ENCODE peak calls at places on chromosomes 6 and 20, in ten cellular contexts. One of them, this sample, is unnamed. For H3K36me3, the result is how much of the 10 kb centered on the place peaks cover.

GRCh38 chr6:138227316-138227781 is 9.1 kb upstream of the PBOV1 start:
- DNase-seq in tibial nerve: no peak
- DNase-seq in prostate gland: peak
- DNase-seq in ascending aorta: no peak
- DNase-seq in Peyer's patch: peak
- DNase-seq in IMR-90: no peak
- DNase-seq in heart left ventricle: no peak
- DNase-seq in brain microvascular endothelial cell: no peak
- DNase-seq in CD8-positive, alpha-beta T cell: no peak
- DNase-seq in pancreas: peak
- DNase-seq in this sample: no peak

GRCh38 chr20:42161228-42161829 is 543.2 kb upstream of the CHD6 start:
- DNase-seq in brain microvascular endothelial cell: no peak
- DNase-seq in IMR-90: no peak
- DNase-seq in prostate gland: no peak
- DNase-seq in heart left ventricle: no peak
- DNase-seq in Peyer's patch: no peak
- DNase-seq in CD8-positive, alpha-beta T cell: no peak
- DNase-seq in pancreas: no peak
- DNase-seq in tibial nerve: no peak
- DNase-seq in ascending aorta: no peak
- DNase-seq in this sample: no peak

GRCh38 chr20:57397004-57397692 is 6.0 kb downstream of the RBM38 start:
- DNase-seq in pancreas: peak
- DNase-seq in CD8-positive, alpha-beta T cell: peak
- DNase-seq in brain microvascular endothelial cell: no peak
- DNase-seq in heart left ventricle: no peak
- DNase-seq in tibial nerve: no peak
- DNase-seq in prostate gland: no peak
- DNase-seq in ascending aorta: no peak
- DNase-seq in Peyer's patch: no peak
- DNase-seq in IMR-90: no peak
- DNase-seq in this sample: no peak

GRCh38 chr20:1430004-1430451 is 36.6 kb downstream of the NSFL1C start:
- DNase-seq in IMR-90: peak
- DNase-seq in CD8-positive, alpha-beta T cell: no peak
- DNase-seq in prostate gland: no peak
- DNase-seq in ascending aorta: no peak
- DNase-seq in Peyer's patch: no peak
- DNase-seq in tibial nerve: no peak
- DNase-seq in pancreas: no peak
- DNase-seq in heart left ventricle: no peak
- DNase-seq in brain microvascular endothelial cell: no peak
- DNase-seq in this sample: no peak

GRCh38 chr6:37897321-37897720 is 77.8 kb downstream of the ZFAND3 start:
- DNase-seq in prostate gland: no peak
- DNase-seq in IMR-90: peak
- DNase-seq in Peyer's patch: no peak
- DNase-seq in ascending aorta: no peak
- DNase-seq in pancreas: no peak
- DNase-seq in CD8-positive, alpha-beta T cell: no peak
- DNase-seq in brain microvascular endothelial cell: peak
- DNase-seq in heart left ventricle: no peak
- DNase-seq in tibial nerve: no peak
- DNase-seq in this sample: no peak

GRCh38 chr6:138815797-138816528 is 20.1 kb downstream of the ECT2L start:
- DNase-seq in IMR-90: peak
- DNase-seq in tibial nerve: peak
- DNase-seq in CD8-positive, alpha-beta T cell: no peak
- DNase-seq in Peyer's patch: no peak
- DNase-seq in prostate gland: peak
- DNase-seq in heart left ventricle: no peak
- DNase-seq in pancreas: no peak
- DNase-seq in brain microvascular endothelial cell: peak
- DNase-seq in ascending aorta: no peak
- DNase-seq in this sample: peak

GRCh38 chr20:51363378-51363777 is 179.1 kb downstream of the NFATC2 start:
- DNase-seq in tibial nerve: no peak
- DNase-seq in heart left ventricle: no peak
- DNase-seq in IMR-90: no peak
- DNase-seq in Peyer's patch: no peak
- DNase-seq in brain microvascular endothelial cell: no peak
- DNase-seq in CD8-positive, alpha-beta T cell: no peak
- DNase-seq in ascending aorta: no peak
- DNase-seq in prostate gland: no peak
- DNase-seq in pancreas: no peak
- DNase-seq in this sample: no peak

GRCh38 chr6:144349690-144350132 is 64.6 kb downstream of the UTRN start:
- DNase-seq in prostate gland: no peak
- DNase-seq in pancreas: no peak
- DNase-seq in CD8-positive, alpha-beta T cell: no peak
- DNase-seq in IMR-90: peak
- DNase-seq in Peyer's patch: no peak
- DNase-seq in heart left ventricle: peak
- DNase-seq in ascending aorta: no peak
- DNase-seq in tibial nerve: no peak
- DNase-seq in brain microvascular endothelial cell: peak
- DNase-seq in this sample: no peak

GRCh38 chr6:44925100-44925739 is 402.9 kb upstream of the RUNX2 start:
- DNase-seq in heart left ventricle: no peak
- DNase-seq in CD8-positive, alpha-beta T cell: peak
- DNase-seq in brain microvascular endothelial cell: peak
- DNase-seq in Peyer's patch: no peak
- DNase-seq in IMR-90: peak
- DNase-seq in ascending aorta: no peak
- DNase-seq in tibial nerve: no peak
- DNase-seq in pancreas: no peak
- DNase-seq in prostate gland: no peak
- DNase-seq in this sample: peak

GRCh38 chr20:47725248-47725973 is 59.9 kb downstream of the SULF2 start:
- DNase-seq in prostate gland: peak
- DNase-seq in IMR-90: peak
- DNase-seq in brain microvascular endothelial cell: peak
- DNase-seq in CD8-positive, alpha-beta T cell: peak
- DNase-seq in pancreas: peak
- DNase-seq in heart left ventricle: peak
- DNase-seq in ascending aorta: peak
- DNase-seq in tibial nerve: peak
- DNase-seq in Peyer's patch: peak
- DNase-seq in this sample: peak

DNA sequence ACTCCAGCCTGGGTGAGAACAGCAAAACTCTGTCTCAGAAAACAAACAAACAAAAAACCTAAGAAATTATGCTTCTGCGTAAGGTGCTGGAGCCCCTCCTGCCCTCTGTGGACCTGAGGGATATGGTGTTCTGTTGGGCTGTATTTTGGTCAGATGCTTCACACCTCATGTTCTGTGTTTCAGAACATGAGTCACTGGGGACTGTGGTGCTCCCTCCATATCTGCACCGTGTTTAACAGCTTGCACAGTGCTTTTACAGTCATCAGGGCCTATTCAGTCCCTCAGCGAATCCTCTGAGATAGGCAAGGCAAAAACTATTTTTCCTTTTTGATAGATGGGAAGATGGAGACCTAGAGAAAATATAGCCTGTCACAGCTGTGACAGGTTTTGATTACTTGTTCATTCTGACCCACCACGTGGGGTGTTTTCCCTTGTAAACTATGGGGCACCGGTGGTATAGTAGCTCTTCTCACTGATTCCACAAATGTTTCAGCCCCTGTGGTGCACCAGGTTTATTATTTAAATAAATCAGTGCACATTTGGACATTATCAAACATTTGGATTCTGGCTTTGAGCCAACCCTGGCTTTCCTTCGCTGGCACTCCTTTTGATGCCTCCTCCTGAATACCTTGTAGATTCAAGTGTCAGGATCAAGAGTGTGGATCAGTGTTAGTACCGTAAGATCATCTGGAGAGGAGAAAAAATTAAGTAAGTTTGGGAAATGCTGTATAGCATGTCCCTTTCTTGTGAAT is 9.6 kb downstream of the TTPAL start:
- DNase-seq in Peyer's patch: no peak
- DNase-seq in heart left ventricle: no peak
- DNase-seq in IMR-90: no peak
- DNase-seq in prostate gland: no peak
- DNase-seq in CD8-positive, alpha-beta T cell: no peak
- DNase-seq in ascending aorta: no peak
- DNase-seq in tibial nerve: no peak
- DNase-seq in pancreas: no peak
- DNase-seq in brain microvascular endothelial cell: no peak
- DNase-seq in this sample: no peak
- H3K36me3 ChIP-seq in Peyer's patch: half or more
- H3K36me3 ChIP-seq in heart left ventricle: half or more
- H3K36me3 ChIP-seq in IMR-90: under half
- H3K36me3 ChIP-seq in prostate gland: under half
- H3K36me3 ChIP-seq in CD8-positive, alpha-beta T cell: under half
- H3K36me3 ChIP-seq in ascending aorta: half or more
- H3K36me3 ChIP-seq in tibial nerve: under half
- H3K36me3 ChIP-seq in pancreas: under half
- H3K36me3 ChIP-seq in brain microvascular endothelial cell: half or more
- H3K36me3 ChIP-seq in this sample: under half

GRCh38 chr6:89117285-89118108 is at the start of gene SRSF12:
- DNase-seq in prostate gland: peak
- DNase-seq in brain microvascular endothelial cell: no peak
- DNase-seq in pancreas: peak
- DNase-seq in heart left ventricle: peak
- DNase-seq in IMR-90: peak
- DNase-seq in CD8-positive, alpha-beta T cell: peak
- DNase-seq in tibial nerve: no peak
- DNase-seq in ascending aorta: peak
- DNase-seq in Peyer's patch: peak
- DNase-seq in this sample: peak

GRCh38 chr6:89121934-89122333 is 4.1 kb upstream of the SRSF12 start:
- DNase-seq in ascending aorta: no peak
- DNase-seq in Peyer's patch: no peak
- DNase-seq in pancreas: no peak
- DNase-seq in heart left ventricle: no peak
- DNase-seq in CD8-positive, alpha-beta T cell: no peak
- DNase-seq in tibial nerve: no peak
- DNase-seq in prostate gland: no peak
- DNase-seq in IMR-90: no peak
- DNase-seq in brain microvascular endothelial cell: no peak
- DNase-seq in this sample: no peak

GRCh38 chr6:89120371-89120770 is 2.5 kb upstream of the SRSF12 start:
- DNase-seq in pancreas: no peak
- DNase-seq in brain microvascular endothelial cell: no peak
- DNase-seq in tibial nerve: no peak
- DNase-seq in Peyer's patch: no peak
- DNase-seq in ascending aorta: no peak
- DNase-seq in prostate gland: no peak
- DNase-seq in IMR-90: peak
- DNase-seq in heart left ventricle: no peak
- DNase-seq in CD8-positive, alpha-beta T cell: no peak
- DNase-seq in this sample: no peak

GRCh38 chr6:89116702-89117101 is 1.2 kb downstream of the SRSF12 start:
- DNase-seq in tibial nerve: no peak
- DNase-seq in brain microvascular endothelial cell: no peak
- DNase-seq in CD8-positive, alpha-beta T cell: no peak
- DNase-seq in Peyer's patch: no peak
- DNase-seq in IMR-90: no peak
- DNase-seq in heart left ventricle: no peak
- DNase-seq in pancreas: no peak
- DNase-seq in ascending aorta: no peak
- DNase-seq in prostate gland: no peak
- DNase-seq in this sample: no peak

GRCh38 chr6:89118931-89119330 is 1.1 kb upstream of the SRSF12 start:
- DNase-seq in brain microvascular endothelial cell: no peak
- DNase-seq in CD8-positive, alpha-beta T cell: no peak
- DNase-seq in heart left ventricle: no peak
- DNase-seq in prostate gland: no peak
- DNase-seq in Peyer's patch: no peak
- DNase-seq in pancreas: no peak
- DNase-seq in tibial nerve: no peak
- DNase-seq in IMR-90: no peak
- DNase-seq in ascending aorta: no peak
- DNase-seq in this sample: no peak
- TF ChIP-seq CTCF in brain microvascular endothelial cell: no peak
- TF ChIP-seq CTCF in CD8-positive, alpha-beta T cell: no peak
- TF ChIP-seq CTCF in heart left ventricle: no peak
- TF ChIP-seq CTCF in prostate gland: no peak
- TF ChIP-seq CTCF in Peyer's patch: no peak
- TF ChIP-seq CTCF in pancreas: no peak
- TF ChIP-seq CTCF in tibial nerve: no peak
- TF ChIP-seq CTCF in IMR-90: no peak
- TF ChIP-seq CTCF in ascending aorta: no peak
- TF ChIP-seq CTCF in this sample: no peak

DNA sequence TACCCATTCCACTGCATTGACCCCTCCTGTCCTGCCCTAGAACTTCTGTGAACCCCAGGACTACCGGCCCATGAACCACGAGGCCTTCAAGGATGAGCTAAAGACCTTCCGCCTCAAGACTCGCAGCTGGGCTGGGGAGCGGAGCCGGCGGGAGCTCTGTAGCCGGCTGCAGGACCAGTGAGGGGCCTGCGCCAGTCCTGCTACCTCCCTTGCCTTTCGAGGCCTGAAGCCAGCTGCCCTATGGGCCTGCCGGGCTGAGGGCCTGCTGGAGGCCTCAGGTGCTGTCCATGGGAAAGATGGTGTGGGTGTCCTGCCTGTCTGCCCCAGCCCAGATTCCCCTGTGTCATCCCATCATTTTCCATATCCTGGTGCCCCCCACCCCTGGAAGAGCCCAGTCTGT is 8.7 kb downstream of the CDC25B start:
- DNase-seq in IMR-90: no peak
- DNase-seq in tibial nerve: no peak
- DNase-seq in ascending aorta: no peak
- DNase-seq in CD8-positive, alpha-beta T cell: no peak
- DNase-seq in heart left ventricle: no peak
- DNase-seq in prostate gland: no peak
- DNase-seq in brain microvascular endothelial cell: no peak
- DNase-seq in pancreas: no peak
- DNase-seq in Peyer's patch: peak
- DNase-seq in this sample: no peak
- H3K36me3 ChIP-seq in IMR-90: half or more
- H3K36me3 ChIP-seq in tibial nerve: under half
- H3K36me3 ChIP-seq in ascending aorta: under half
- H3K36me3 ChIP-seq in CD8-positive, alpha-beta T cell: half or more
- H3K36me3 ChIP-seq in heart left ventricle: under half
- H3K36me3 ChIP-seq in prostate gland: under half
- H3K36me3 ChIP-seq in brain microvascular endothelial cell: under half
- H3K36me3 ChIP-seq in pancreas: under half
- H3K36me3 ChIP-seq in Peyer's patch: half or more
- H3K36me3 ChIP-seq in this sample: under half

DNA sequence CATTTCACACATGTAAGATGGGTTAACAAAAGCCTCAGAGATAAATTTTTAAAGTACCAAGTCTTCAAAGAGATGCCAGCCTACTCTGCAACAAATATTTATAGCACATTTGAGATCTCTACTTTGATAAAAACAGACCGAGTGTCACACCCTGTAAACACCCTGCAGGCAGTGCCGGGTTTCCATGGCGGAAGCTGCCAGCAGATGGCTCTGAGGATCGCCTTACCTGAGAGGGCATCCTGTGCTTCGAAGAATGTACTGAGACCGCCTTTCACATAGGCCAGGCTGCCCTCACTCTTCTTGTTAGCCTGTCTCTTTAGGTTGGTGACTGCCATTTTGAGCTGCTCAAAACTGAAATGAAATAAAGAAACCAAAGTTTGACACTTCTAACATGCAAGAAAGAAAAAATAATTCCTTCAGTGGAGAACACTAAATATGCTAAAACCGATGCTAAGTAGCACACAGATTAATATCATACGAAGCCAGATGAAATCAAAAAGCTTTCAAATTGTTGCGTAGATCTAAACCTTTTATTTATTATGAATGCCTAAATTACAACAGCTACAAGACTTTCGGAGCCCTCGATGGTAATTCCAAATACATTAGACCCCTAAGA is 39.3 kb downstream of the HUS1B start:
- DNase-seq in CD8-positive, alpha-beta T cell: no peak
- DNase-seq in prostate gland: peak
- DNase-seq in pancreas: no peak
- DNase-seq in Peyer's patch: no peak
- DNase-seq in brain microvascular endothelial cell: no peak
- DNase-seq in ascending aorta: no peak
- DNase-seq in heart left ventricle: no peak
- DNase-seq in IMR-90: no peak
- DNase-seq in tibial nerve: no peak
- DNase-seq in this sample: no peak
- TF ChIP-seq CTCF in CD8-positive, alpha-beta T cell: no peak
- TF ChIP-seq CTCF in prostate gland: no peak
- TF ChIP-seq CTCF in pancreas: no peak
- TF ChIP-seq CTCF in Peyer's patch: no peak
- TF ChIP-seq CTCF in brain microvascular endothelial cell: peak
- TF ChIP-seq CTCF in ascending aorta: no peak
- TF ChIP-seq CTCF in heart left ventricle: no peak
- TF ChIP-seq CTCF in IMR-90: no peak
- TF ChIP-seq CTCF in tibial nerve: no peak
- TF ChIP-seq CTCF in this sample: peak

This sample was measured in GM06990.